ENCODE peak calls at places on chromosomes 13 and 19, in ten cellular contexts. Y, Q, V, I, L, O, S, N, X and T are unnamed samples.

GRCh38 chr13:20546559-20546958 is 20.4 kb upstream of the IFT88 start:
- DNase-seq in L (no peak), V (no peak), Y (no peak), X (no peak), N (no peak), O (no peak), Q (no peak), I (no peak), S (no peak), T (no peak)

GRCh38 chr19:5448374-5448773 is 6.8 kb upstream of the ZNRF4 start:
- DNase-seq in Y (no peak), S (no peak), V (no peak), O (no peak), N (no peak), X (no peak), L (no peak), I (no peak), Q (no peak), T (no peak)

GRCh38 chr19:5957132-5957531 is 20.8 kb downstream of the RANBP3 start:
- DNase-seq in Q (no peak), X (peak; percentile 49), S (no peak), I (no peak), V (no peak), L (no peak), O (no peak), Y (no peak), N (no peak), T (no peak)

GRCh38 chr19:34317311-34317927 is 47.6 kb upstream of the GPI start:
- DNase-seq in X (peak; percentile 47), N (peak; percentile 43), L (no peak), O (no peak), V (no peak), Q (no peak), Y (no peak), S (no peak), I (no peak), T (no peak)

GRCh38 chr13:50277127-50277526 is 261.9 kb downstream of the KCNRG start:
- DNase-seq in N (no peak), O (no peak), V (no peak), Q (no peak), I (no peak), Y (no peak), S (no peak), X (no peak), L (no peak), T (no peak)

GRCh38 chr19:47280183-47280797 is 5.6 kb downstream of the INAFM1 start:
- DNase-seq in S (no peak), V (no peak), X (peak; percentile 45), Q (peak; percentile 56), N (peak; percentile 54), I (no peak), L (no peak), O (peak; percentile 46), Y (peak; percentile 74), T (no peak)

GRCh38 chr13:32883501-32883900 is 132.7 kb upstream of the KL start:
- DNase-seq in L (no peak), V (no peak), O (no peak), Q (no peak), I (no peak), Y (no peak), X (peak; percentile 57), S (no peak), N (peak; percentile 87), T (no peak)

GRCh38 chr13:22945321-22946226 is 235.2 kb upstream of the SGCG start:
- DNase-seq in Y (no peak), N (no peak), Q (no peak), S (no peak), I (no peak), L (no peak), V (no peak), X (no peak), O (no peak), T (no peak)

GRCh38 chr13:99045396-99045795 is 67.5 kb upstream of the DOCK9 start:
- DNase-seq in Q (no peak), L (no peak), I (no peak), O (no peak), V (no peak), N (no peak), X (no peak), Y (no peak), S (no peak), T (no peak)

GRCh38 chr13:41942462-41943094 is 18.3 kb downstream of the VWA8 start:
- DNase-seq in Y (no peak), V (no peak), S (no peak), O (peak; percentile 72), Q (no peak), L (no peak), X (peak; percentile 65), I (no peak), N (peak; percentile 39), T (no peak)

GRCh38 chr19:35042056-35042730 is 672 bp downstream of the HPN start:
- DNase-seq in L (no peak), N (no peak), X (no peak), O (no peak), S (no peak), I (no peak), Y (no peak), V (no peak), Q (no peak), T (no peak)

GRCh38 chr13:21034602-21035190 is 26.7 kb downstream of the LATS2 start:
- DNase-seq in N (no peak), L (peak; percentile 56), Y (no peak), V (no peak), X (peak; percentile 34), O (peak; percentile 35), I (peak; percentile 52), Q (no peak), S (no peak), T (no peak)

GRCh38 chr19:2352121-2352520 is 7.9 kb upstream of the TMPRSS9 start:
- DNase-seq in Y (no peak), N (no peak), X (no peak), V (no peak), O (no peak), S (no peak), I (no peak), L (no peak), Q (no peak), T (no peak)

GRCh38 chr19:17686027-17686511 is 2.1 kb downstream of the UNC13A start:
- DNase-seq in L (no peak), X (peak; percentile 41), N (peak; percentile 40), I (no peak), Y (no peak), Q (no peak), S (peak; percentile 26), O (peak; percentile 39), V (no peak), T (no peak)

DNA sequence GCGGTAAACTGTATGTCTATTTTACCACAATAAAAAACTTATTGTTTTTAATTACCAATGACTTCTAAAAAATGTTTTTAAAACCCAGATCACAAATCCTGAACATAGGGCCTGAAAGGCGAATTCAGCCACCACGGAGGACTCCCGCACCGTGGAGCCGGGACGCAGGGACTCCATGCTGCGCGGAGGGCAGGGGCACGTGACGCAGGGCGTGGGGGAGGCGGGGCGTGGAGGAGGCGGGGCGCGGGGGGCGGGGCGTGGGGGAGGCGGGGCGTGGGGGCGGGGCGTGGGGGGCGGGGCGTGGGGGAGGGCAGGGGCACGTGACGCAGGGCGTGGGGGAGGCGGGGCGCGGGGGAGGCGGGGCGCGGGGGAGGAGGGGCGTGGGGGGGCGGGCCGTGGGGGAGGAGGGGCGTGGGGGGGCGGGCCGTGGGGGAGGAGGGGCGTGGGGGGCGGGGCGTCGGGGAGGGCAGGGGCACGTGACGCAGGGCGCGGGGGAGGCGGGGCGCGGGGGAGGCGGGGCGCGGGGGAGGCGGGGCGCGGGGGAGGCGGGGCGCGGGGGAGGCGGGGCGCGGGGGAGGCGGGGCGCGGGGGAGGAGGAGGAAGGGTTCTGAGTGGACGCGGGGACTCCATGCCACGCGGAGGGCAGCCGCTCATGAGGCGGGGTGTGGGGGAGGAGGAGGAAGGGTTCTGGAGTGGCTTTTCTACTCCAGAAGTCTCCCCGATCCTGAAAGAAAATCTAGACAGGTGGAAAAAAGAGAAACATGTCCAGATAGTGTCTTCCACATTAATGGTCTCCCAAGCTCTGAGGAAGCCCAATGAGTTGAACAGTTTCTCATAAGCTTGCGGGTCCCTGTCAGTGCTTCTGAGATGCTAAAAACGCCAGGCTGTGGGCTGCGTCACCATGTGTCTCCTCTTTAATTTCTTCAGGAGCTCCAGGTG is 4.4 kb upstream of the PROZ start:
- DNase-seq in N (peak; percentile 75), Q (peak; percentile 87), I (peak; percentile 91), L (peak; percentile 76), X (peak; percentile 81), S (peak; percentile 83), O (peak; percentile 84), Y (peak; percentile 92), V (peak; percentile 53), T (peak; percentile 80)
- H3K27ac ChIP-seq in N (peak overlapping the region; percentile 63), Q (peak overlapping the region; percentile 74), I (peak overlapping the region; percentile 90), L (peak overlapping the region; percentile 89), X (peak overlapping the region; percentile 35), S (peak overlapping the region; percentile 86), O (no peak overlapping the region), Y (peak overlapping the region; percentile 74), V (peak overlapping the region; percentile 50), T (peak overlapping the region; percentile 73)

GRCh38 chr13:73987618-73988017 is 146.6 kb downstream of the KLF12 start:
- DNase-seq in O (no peak), Y (no peak), S (no peak), V (no peak), L (no peak), Q (no peak), I (no peak), X (no peak), N (no peak), T (no peak)
- H3K27ac ChIP-seq in O (no peak overlapping the region), Y (no peak overlapping the region), S (no peak overlapping the region), V (no peak overlapping the region), L (no peak overlapping the region), Q (no peak overlapping the region), I (no peak overlapping the region), X (no peak overlapping the region), N (no peak overlapping the region), T (no peak overlapping the region)

DNA sequence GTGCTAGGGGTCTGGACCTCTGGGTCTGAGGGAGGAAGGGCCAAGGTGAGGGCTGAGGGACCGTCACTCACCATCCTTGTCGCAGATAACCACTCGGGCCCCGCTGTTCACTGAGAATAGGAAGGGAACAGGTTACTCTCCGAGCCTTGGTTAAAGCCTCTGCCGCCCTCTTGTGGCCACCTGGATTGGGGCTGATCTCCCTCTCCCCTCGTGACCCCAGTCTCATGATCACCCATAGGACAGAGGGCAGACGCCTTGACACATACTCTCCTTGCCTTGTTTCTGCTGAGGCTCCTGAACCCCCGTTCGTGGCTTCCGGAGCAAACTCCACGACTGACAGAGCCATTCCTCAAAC is 580 bp downstream of the HSD17B14 start:
- DNase-seq in V (peak; percentile 55), L (peak; percentile 97), N (peak; percentile 88), Q (peak; percentile 95), I (peak; percentile 95), Y (peak; percentile 96), X (peak; percentile 90), S (peak; percentile 95), O (peak; percentile 95), T (peak; percentile 98)
- H3K27ac ChIP-seq in V (peak overlapping the region; percentile 60), L (peak overlapping the region; percentile 49), N (no peak overlapping the region), Q (peak overlapping the region; percentile 63), I (peak overlapping the region; percentile 86), Y (peak overlapping the region; percentile 68), X (peak overlapping the region; percentile 44), S (no peak overlapping the region), O (peak overlapping the region; percentile 68), T (peak overlapping the region; percentile 83)

DNA sequence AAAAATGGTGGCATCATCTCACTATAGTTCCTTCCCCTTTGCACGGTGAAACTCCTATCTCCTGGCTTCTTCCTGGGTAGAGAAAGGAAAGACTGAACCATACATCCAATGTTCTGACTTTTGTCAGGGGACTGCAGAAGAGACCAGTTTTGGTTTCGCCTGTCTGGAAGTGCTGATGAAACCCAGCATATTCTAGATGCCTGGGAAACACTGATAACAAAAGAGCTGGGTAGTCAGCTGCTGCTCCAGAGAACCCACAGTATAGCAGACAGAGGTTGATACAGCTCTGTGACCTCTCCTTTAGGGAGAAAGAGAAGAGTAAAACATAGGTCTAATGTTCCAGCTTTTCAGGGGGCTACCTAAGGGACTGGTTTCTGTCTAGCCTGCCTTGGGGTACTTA is 695.3 kb downstream of the DIAPH3 start:
- DNase-seq in X (no peak), L (no peak), V (no peak), N (no peak), O (no peak), Q (no peak), I (no peak), S (no peak), Y (no peak), T (no peak)
- H3K27ac ChIP-seq in X (no peak overlapping the region), L (no peak overlapping the region), V (no peak overlapping the region), N (no peak overlapping the region), O (no peak overlapping the region), Q (no peak overlapping the region), I (no peak overlapping the region), S (no peak overlapping the region), Y (no peak overlapping the region), T (no peak overlapping the region)